ENCODE peak calls at places on chromosomes 12 and 14, in four cellular contexts. W is HepG2, E is SK-N-SH, L is GM12878. H is an unnamed sample.

GRCh38 chr12:120412421-120412820 is 25.5 kb upstream of the COX6A1 start:
- DNase-seq in W (no peak), E (no peak), L (no peak), H (no peak)

GRCh38 chr12:40566246-40566645 is 126.0 kb upstream of the CNTN1 start:
- DNase-seq in W (no peak), E (no peak), L (no peak), H (no peak)

GRCh38 chr14:104147346-104148125 is 9.1 kb downstream of the KIF26A start:
- DNase-seq in W (no peak), E (peak; percentile 58), L (no peak), H (no peak)

GRCh38 chr14:56487761-56488160 is 91.8 kb upstream of the TMEM260 start:
- DNase-seq in W (no peak), E (no peak), L (no peak), H (no peak)

GRCh38 chr14:83520837-83521236 is 1987.2 kb upstream of the SEL1L start:
- DNase-seq in W (no peak), E (peak; percentile 74), L (no peak), H (no peak)

GRCh38 chr14:84435820-84436326 is 1094.1 kb upstream of the FLRT2 start:
- DNase-seq in W (no peak), E (no peak), L (no peak), H (no peak)

GRCh38 chr14:24436355-24437019 is 6.1 kb downstream of the SDR39U1 start:
- DNase-seq in W (peak; percentile 83), E (peak; percentile 83), L (no peak), H (peak; percentile 85)

GRCh38 chr12:77324416-77324762 is 259.0 kb upstream of the E2F7 start:
- DNase-seq in W (no peak), E (no peak), L (no peak), H (no peak)

GRCh38 chr12:16605666-16606116 is 271 bp downstream of the LMO3 start:
- DNase-seq in W (peak; percentile 9), E (peak; percentile 20), L (no peak), H (no peak)

GRCh38 chr14:31420013-31420318 is 384 bp downstream of the HEATR5A start:
- DNase-seq in W (peak; percentile 90), E (peak; percentile 75), L (no peak), H (peak; percentile 53)

GRCh38 chr12:53051058-53051880 is 1.4 kb downstream of the TNS2 start:
- DNase-seq in W (peak; percentile 82), E (no peak), L (no peak), H (peak; percentile 43)

GRCh38 chr12:49519574-49519936 is 19.3 kb upstream of the KCNH3 start:
- DNase-seq in W (no peak), E (no peak), L (no peak), H (no peak)

GRCh38 chr14:40271480-40271879 is 839.2 kb upstream of the FBXO33 start:
- DNase-seq in W (no peak), E (no peak), L (no peak), H (no peak)

GRCh38 chr12:85283560-85283959 is 3.5 kb downstream of the ALX1 start:
- DNase-seq in W (no peak), E (no peak), L (no peak), H (no peak)

GRCh38 chr12:124916370-124917134 is 2.1 kb upstream of the UBC start:
- DNase-seq in W (peak; percentile 96), E (no peak), L (no peak), H (peak; percentile 96)

GRCh38 chr12:59077153-59077930 is 157.0 kb upstream of the LRIG3 start:
- DNase-seq in W (no peak), E (no peak), L (no peak), H (no peak)

GRCh38 chr12:46526231-46526630 is 153.7 kb upstream of the SLC38A2 start:
- DNase-seq in W (no peak), E (no peak), L (no peak), H (no peak)

GRCh38 chr12:96249196-96250118 is 55.3 kb downstream of the ELK3 start:
- DNase-seq in W (no peak), E (peak; percentile 35), L (no peak), H (no peak)

GRCh38 chr14:106848330-106849121 is 1322.1 kb downstream of the TMEM121 start:
- DNase-seq in W (peak; percentile 56), E (no peak), L (no peak), H (no peak)

GRCh38 chr14:92471919-92472318 is 41.7 kb upstream of the RIN3 start:
- DNase-seq in W (peak; percentile 73), E (no peak), L (no peak), H (peak; percentile 89)

DNA sequence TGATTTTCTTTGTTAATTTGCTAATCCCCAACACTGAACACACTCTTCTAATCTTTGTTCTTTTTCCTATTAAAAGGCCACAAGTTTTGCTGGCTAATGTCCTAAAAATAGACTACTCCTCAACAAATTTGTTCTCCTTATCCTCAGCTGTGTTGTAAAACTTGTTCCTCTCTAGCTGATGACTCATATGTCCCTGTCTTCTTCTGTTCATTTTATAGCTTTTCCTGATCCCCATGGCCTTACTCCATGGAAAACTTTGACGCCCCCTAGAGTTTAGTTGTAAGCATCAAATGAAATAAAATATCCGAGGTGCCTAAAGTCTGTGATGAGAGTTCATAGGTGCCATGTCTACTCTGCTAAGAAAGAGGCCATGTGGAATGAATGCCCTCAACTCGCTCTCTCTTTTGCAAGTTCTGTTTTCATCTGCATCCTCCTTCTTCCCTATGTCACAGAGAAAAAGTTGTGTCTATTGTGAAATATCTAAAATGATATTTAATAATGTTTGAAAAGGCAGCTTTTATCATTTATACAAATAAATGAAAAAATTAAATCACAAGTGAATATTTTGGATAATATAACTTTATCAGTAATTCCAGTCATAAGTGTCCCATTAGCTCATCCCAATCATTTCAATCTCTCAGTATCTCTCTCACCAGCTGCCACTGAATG is 237.9 kb downstream of the IPO8 start:
- DNase-seq in W (peak; percentile 31), E (peak; percentile 14), L (no peak), H (peak; percentile 43)
- TF ChIP-seq CTCF in W (peak; percentile 37), E (peak; percentile 57), L (no peak), H (no peak)

GRCh38 chr12:43277630-43278267 is 274.3 kb downstream of the ADAMTS20 start:
- DNase-seq in W (no peak), E (no peak), L (no peak), H (peak; percentile 81)
- TF ChIP-seq PBX3 in W (no peak), E (no peak), L (no peak), H (no peak)

GRCh38 chr14:71967709-71968108 is 35.5 kb downstream of the RGS6 start:
- DNase-seq in W (no peak), E (no peak), L (no peak), H (no peak)
- TF ChIP-seq CTCF in W (no peak), E (no peak), L (no peak), H (no peak)

GRCh38 chr14:51293926-51294290 is 53.9 kb downstream of the TMX1 start:
- DNase-seq in W (no peak), E (no peak), L (no peak), H (no peak)
- TF ChIP-seq PBX3 in W (no peak), E (no peak), L (no peak), H (no peak)

GRCh38 chr12:33330940-33331339 is 108.7 kb downstream of the SYT10 start:
- DNase-seq in W (peak; percentile 15), E (no peak), L (no peak), H (no peak)
- TF ChIP-seq CTCF in W (no peak), E (no peak), L (no peak), H (no peak)

GRCh38 chr12:43252585-43252984 is 299.4 kb downstream of the ADAMTS20 start:
- DNase-seq in W (no peak), E (no peak), L (no peak), H (no peak)

GRCh38 chr12:43255642-43256041 is 296.4 kb downstream of the ADAMTS20 start:
- DNase-seq in W (no peak), E (peak; percentile 38), L (no peak), H (no peak)
- TF ChIP-seq PBX3 in W (no peak), E (no peak), L (no peak), H (no peak)

DNA sequence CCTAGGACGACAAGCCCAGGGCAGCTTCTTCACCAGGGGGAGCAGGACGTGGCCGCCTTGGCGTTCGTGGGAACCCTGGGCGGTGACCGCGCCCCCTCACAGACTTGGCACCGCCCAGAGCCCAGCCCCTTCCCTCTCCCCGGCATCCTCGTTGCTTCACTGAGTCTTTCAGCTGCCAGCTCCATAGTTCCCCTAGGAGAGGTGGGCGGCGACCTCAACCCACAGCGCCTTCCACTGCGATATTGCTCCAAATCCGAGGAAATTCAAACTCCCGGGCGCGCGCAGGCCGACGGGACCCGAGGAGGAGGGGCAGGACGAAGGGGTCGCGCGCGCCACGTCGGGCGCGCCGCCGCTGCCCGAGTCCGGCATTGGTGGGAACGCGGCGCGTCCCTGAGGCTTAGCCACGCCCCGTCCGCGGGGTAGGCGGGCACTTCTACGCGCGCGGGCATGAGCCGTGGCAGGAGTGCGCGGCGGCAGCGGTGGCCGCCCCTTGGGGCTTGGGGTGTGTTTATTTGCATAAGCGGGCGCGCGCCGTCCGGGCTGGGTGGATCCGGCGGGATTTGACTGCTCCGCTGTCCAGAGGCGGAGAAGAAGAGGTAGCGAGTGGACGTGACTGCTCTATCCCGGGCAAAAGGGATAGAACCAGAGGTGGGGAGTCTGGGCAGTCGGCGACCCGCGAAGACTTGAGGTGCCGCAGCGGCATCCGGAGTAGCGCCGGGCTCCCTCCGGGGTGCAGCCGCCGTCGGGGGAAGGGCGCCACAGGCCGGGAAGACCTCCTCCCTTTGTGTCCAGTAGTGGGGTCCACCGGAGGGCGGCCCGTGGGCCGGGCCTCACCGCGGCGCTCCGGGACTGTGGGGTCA is at the start of the genes APAF1 and IKBIP:
- DNase-seq in W (peak; percentile 89), E (peak; percentile 96), L (peak; percentile 76), H (peak; percentile 98)
- TF ChIP-seq CTCF in W (peak; percentile 12), E (peak; percentile 1), L (no peak), H (no peak)

DNA sequence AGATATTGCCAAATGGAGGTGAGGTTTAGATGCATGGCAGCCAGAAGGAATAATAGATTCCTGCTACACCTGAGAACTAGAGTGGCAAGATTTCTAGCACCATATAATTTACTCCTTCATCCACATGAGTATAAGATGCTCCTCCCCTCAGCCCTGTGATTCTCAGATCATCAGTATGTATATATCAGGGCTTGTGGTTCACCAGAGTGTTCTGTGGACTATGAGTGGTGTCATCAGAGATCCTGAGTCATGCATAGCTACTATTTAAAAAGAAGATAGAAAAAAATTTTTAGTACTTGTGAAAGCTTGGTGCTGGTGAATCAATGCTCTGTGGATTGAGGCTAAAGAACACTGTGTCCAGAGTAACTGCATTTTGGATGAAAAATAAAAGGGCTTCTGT is 285.9 kb downstream of the BMP4 start:
- DNase-seq in W (peak; percentile 3), E (no peak), L (no peak), H (peak; percentile 5)
- TF ChIP-seq PBX3 in W (no peak), E (no peak), L (no peak), H (no peak)